ENCODE peak calls at places on chromosomes 1 and 21, in four cellular contexts. C is astrocyte of the cerebellum; U is stimulated activated CD8-positive, alpha-beta memory T cell treated with anti-CD3 and anti-CD28 coated beads, Interleukin-4, amount 100 ng/mL, for 1 hour; V is choroid plexus epithelial cell. E is an unnamed sample.
A peak's percentile ranks its signal among the peaks of the same experiment; 100 is the strongest.

GRCh38 chr1:45568421-45568820 is 15.4 kb upstream of the NASP start:
- DNase-seq in C (no peak), U (no peak), V (no peak), E (no peak)

GRCh38 chr1:212979340-212980122 is 29.2 kb downstream of the VASH2 start:
- DNase-seq in C (no peak), U (no peak), V (no peak), E (no peak)

GRCh38 chr1:33061827-33062226 is 19.1 kb upstream of the AZIN2 start:
- DNase-seq in C (no peak), U (no peak), V (no peak), E (no peak)

GRCh38 chr21:38902608-38903445 is 97.1 kb downstream of the ETS2 start:
- DNase-seq in C (peak; percentile 32), U (no peak), V (no peak), E (no peak)

GRCh38 chr1:204868340-204868700 is 2.3 kb upstream of the NFASC start:
- DNase-seq in C (no peak), U (no peak), V (no peak), E (no peak)

GRCh38 chr1:216785760-216786159 is 62.5 kb upstream of the ESRRG start:
- DNase-seq in C (no peak), U (no peak), V (no peak), E (no peak)

GRCh38 chr21:45509566-45510465 is 32.4 kb downstream of the SLC19A1 start:
- DNase-seq in C (no peak), U (no peak), V (no peak), E (no peak)

GRCh38 chr1:100414693-100415092 is 62.4 kb downstream of the CDC14A start:
- DNase-seq in C (no peak), U (no peak), V (no peak), E (no peak)

GRCh38 chr1:226429051-226429461 is 21.2 kb upstream of the PARP1 start:
- DNase-seq in C (no peak), U (no peak), V (no peak), E (no peak)

GRCh38 chr1:107877092-107877491 is 87.9 kb downstream of the VAV3 start:
- DNase-seq in C (peak; percentile 35), U (no peak), V (peak; percentile 70), E (no peak)

GRCh38 chr21:35426484-35426883 is 377.4 kb upstream of the RUNX1 start:
- DNase-seq in C (no peak), U (no peak), V (no peak), E (no peak)

GRCh38 chr1:201405484-201405831 is 6.3 kb upstream of the LAD1 start:
- DNase-seq in C (no peak), U (no peak), V (no peak), E (no peak)

GRCh38 chr1:87451229-87451900 is 122.7 kb downstream of the LMO4 start:
- DNase-seq in C (no peak), U (no peak), V (peak; percentile 40), E (no peak)

GRCh38 chr1:43743206-43743605 is 35.9 kb downstream of the ST3GAL3 start:
- DNase-seq in C (no peak), U (no peak), V (no peak), E (no peak)

GRCh38 chr1:111516008-111516535 is 12.6 kb upstream of the ADORA3 start:
- DNase-seq in C (no peak), U (no peak), V (peak; percentile 68), E (no peak)

GRCh38 chr1:200075938-200076546 is 48.5 kb downstream of the NR5A2 start:
- DNase-seq in C (peak; percentile 80), U (no peak), V (peak; percentile 73), E (no peak)

GRCh38 chr1:56626546-56626945 is 18.6 kb upstream of the PRKAA2 start:
- DNase-seq in C (no peak), U (no peak), V (peak; percentile 62), E (no peak)

GRCh38 chr21:17492415-17493168 is 20.3 kb upstream of the CXADR start:
- DNase-seq in C (peak; percentile 49), U (no peak), V (peak; percentile 61), E (no peak)

GRCh38 chr1:30919025-30919881 is 10.7 kb upstream of the SDC3 start:
- DNase-seq in C (peak; percentile 65), U (no peak), V (peak; percentile 88), E (no peak)

GRCh38 chr1:9448132-9449105 is 90.8 kb upstream of the SLC25A33 start:
- DNase-seq in C (no peak), U (no peak), V (peak; percentile 33), E (no peak)

GRCh38 chr21:28903448-28903847 is 89.2 kb downstream of the LTN1 start:
- DNase-seq in C (no peak), U (no peak), V (no peak), E (no peak)

GRCh38 chr1:87513270-87513669 is 184.6 kb downstream of the LMO4 start:
- DNase-seq in C (no peak), U (no peak), V (peak; percentile 15), E (no peak)

GRCh38 chr1:205451759-205452164 is 4.1 kb downstream of the BLACAT1 start:
- DNase-seq in C (no peak), U (no peak), V (no peak), E (no peak)

GRCh38 chr1:79575424-79575823 is 568.9 kb upstream of the ADGRL4 start:
- DNase-seq in C (no peak), U (no peak), V (no peak), E (no peak)

GRCh38 chr1:59062743-59063142 is 234.2 kb upstream of the FGGY start:
- DNase-seq in C (no peak), U (no peak), V (peak; percentile 89), E (no peak)

GRCh38 chr1:43204394-43204793 is 32.3 kb downstream of the CFAP57 start:
- DNase-seq in C (no peak), U (no peak), V (no peak), E (no peak)

GRCh38 chr1:235649722-235650163 is at the start of gene GNG4:
- DNase-seq in C (no peak), U (no peak), V (no peak), E (no peak)

GRCh38 chr1:225908013-225908640 is 15.9 kb downstream of the PYCR2 start:
- DNase-seq in C (no peak), U (no peak), V (no peak), E (no peak)

GRCh38 chr21:33541756-33542639 is at the start of gene GART:
- DNase-seq in C (peak; percentile 32), U (peak; percentile 64), V (peak; percentile 79), E (peak; percentile 46)

GRCh38 chr1:239995281-239995680 is 96.4 kb upstream of the FMN2 start:
- DNase-seq in C (no peak), U (no peak), V (no peak), E (no peak)

GRCh38 chr1:27430903-27431653 is 38.7 kb downstream of the GPR3 start:
- DNase-seq in C (peak; percentile 44), U (no peak), V (peak; percentile 53), E (no peak)

GRCh38 chr1:193402977-193403376 is 216.6 kb upstream of the B3GALT2 start:
- DNase-seq in C (no peak), U (no peak), V (no peak), E (no peak)

GRCh38 chr1:5279127-5279526 is 624.7 kb downstream of the AJAP1 start:
- DNase-seq in C (no peak), U (no peak), V (peak; percentile 0), E (no peak)

GRCh38 chr1:4755301-4756183 is 101.1 kb downstream of the AJAP1 start:
- DNase-seq in C (no peak), U (no peak), V (peak; percentile 2), E (no peak)